ENCODE peak calls at places on chromosome 2, in eight cellular contexts. O, C, J, N, R, Z, H and E are unnamed samples.

GRCh38 chr2:9284521-9285297 is 78.1 kb downstream of the ASAP2 start:
- DNase-seq in O (no peak), C (no peak), J (no peak), N (no peak), R (no peak), Z (no peak), H (no peak), E (no peak)

GRCh38 chr2:56410140-56410539 is 226.3 kb downstream of the CCDC85A start:
- DNase-seq in O (no peak), C (no peak), J (no peak), N (no peak), R (no peak), Z (no peak), H (no peak), E (peak; percentile 20)

GRCh38 chr2:101509498-101510274 is 34.8 kb upstream of the RFX8 start:
- DNase-seq in O (no peak), C (no peak), J (no peak), N (no peak), R (no peak), Z (no peak), H (peak; percentile 90), E (no peak)

GRCh38 chr2:231337807-231338759 is 57.4 kb upstream of the B3GNT7 start:
- DNase-seq in O (no peak), C (no peak), J (no peak), N (no peak), R (no peak), Z (no peak), H (no peak), E (no peak)

GRCh38 chr2:237161239-237161638 is 75.5 kb downstream of the COPS8 start:
- DNase-seq in O (peak; percentile 73), C (no peak), J (no peak), N (no peak), R (no peak), Z (no peak), H (no peak), E (no peak)

GRCh38 chr2:157443090-157443489 is 799 bp downstream of the CYTIP start:
- DNase-seq in O (no peak), C (no peak), J (no peak), N (no peak), R (no peak), Z (no peak), H (no peak), E (no peak)

GRCh38 chr2:72915907-72916742 is 1.2 kb upstream of the EMX1 start:
- DNase-seq in O (no peak), C (peak; percentile 68), J (no peak), N (peak; percentile 83), R (no peak), Z (peak; percentile 74), H (no peak), E (no peak)

GRCh38 chr2:27582695-27583389 is at the start of gene ZNF512:
- DNase-seq in O (peak; percentile 66), C (peak; percentile 96), J (peak; percentile 94), N (peak; percentile 95), R (peak; percentile 71), Z (peak; percentile 96), H (peak; percentile 88), E (peak; percentile 87)

GRCh38 chr2:138086556-138086955 is 122.3 kb downstream of the HNMT start:
- DNase-seq in O (no peak), C (no peak), J (no peak), N (no peak), R (peak; percentile 28), Z (no peak), H (no peak), E (peak; percentile 61)

GRCh38 chr2:21251216-21251971 is 127.6 kb downstream of the TDRD15 start:
- DNase-seq in O (no peak), C (no peak), J (no peak), N (no peak), R (peak; percentile 65), Z (no peak), H (no peak), E (no peak)

GRCh38 chr2:222038086-222038802 is 260.6 kb downstream of the PAX3 start:
- DNase-seq in O (no peak), C (no peak), J (peak; percentile 35), N (no peak), R (no peak), Z (no peak), H (peak; percentile 15), E (peak; percentile 64)

GRCh38 chr2:149431337-149431736 is 101.0 kb downstream of the LYPD6 start:
- DNase-seq in O (no peak), C (no peak), J (no peak), N (no peak), R (no peak), Z (no peak), H (no peak), E (no peak)

GRCh38 chr2:240949791-240950705 is 43.9 kb downstream of the CROCC2 start:
- DNase-seq in O (no peak), C (no peak), J (no peak), N (peak; percentile 81), R (no peak), Z (peak; percentile 65), H (no peak), E (no peak)

GRCh38 chr2:215755651-215756350 is 257.6 kb downstream of the MREG start:
- DNase-seq in O (no peak), C (no peak), J (no peak), N (no peak), R (no peak), Z (no peak), H (no peak), E (no peak)

GRCh38 chr2:167767858-167768257 is 479.5 kb downstream of the STK39 start:
- DNase-seq in O (no peak), C (no peak), J (no peak), N (no peak), R (no peak), Z (no peak), H (no peak), E (no peak)

GRCh38 chr2:105834931-105835330 is 90.2 kb downstream of the NCK2 start:
- DNase-seq in O (no peak), C (no peak), J (no peak), N (no peak), R (no peak), Z (no peak), H (peak; percentile 13), E (no peak)

GRCh38 chr2:55133467-55134315 is 83.4 kb upstream of the RTN4 start:
- DNase-seq in O (peak; percentile 95), C (peak; percentile 57), J (peak; percentile 97), N (no peak), R (no peak), Z (no peak), H (peak; percentile 24), E (peak; percentile 92)